ENCODE peak calls at places on chromosomes 13 and 19, in eight cellular contexts. One of them, this sample, is unnamed.

GRCh38 chr19:8515317-8515716 is 1.4 kb upstream of the ZNF414 start:
- DNase-seq in heart left ventricle: peak; percentile 40
- DNase-seq in CD4-positive, CD25-positive, alpha-beta regulatory T cell: peak; percentile 68
- DNase-seq in ovary: no peak
- DNase-seq in cardiac muscle cell: no peak
- DNase-seq in left ventricle myocardium inferior: no peak
- DNase-seq in CD8-positive, alpha-beta T cell: peak; percentile 68
- DNase-seq in mucosa of descending colon: no peak
- DNase-seq in this sample: no peak

GRCh38 chr13:103839460-103839859 is 773.2 kb upstream of the SLC10A2 start:
- DNase-seq in ovary: no peak
- DNase-seq in CD4-positive, CD25-positive, alpha-beta regulatory T cell: no peak
- DNase-seq in heart left ventricle: no peak
- DNase-seq in cardiac muscle cell: no peak
- DNase-seq in left ventricle myocardium inferior: no peak
- DNase-seq in CD8-positive, alpha-beta T cell: no peak
- DNase-seq in mucosa of descending colon: no peak
- DNase-seq in this sample: no peak

GRCh38 chr13:54884645-54885044 is 1856.0 kb downstream of the OLFM4 start:
- DNase-seq in CD4-positive, CD25-positive, alpha-beta regulatory T cell: no peak
- DNase-seq in CD8-positive, alpha-beta T cell: no peak
- DNase-seq in left ventricle myocardium inferior: no peak
- DNase-seq in mucosa of descending colon: no peak
- DNase-seq in heart left ventricle: no peak
- DNase-seq in ovary: no peak
- DNase-seq in cardiac muscle cell: no peak
- DNase-seq in this sample: no peak

GRCh38 chr19:8251025-8251472 is 41.9 kb downstream of the CERS4 start:
- DNase-seq in mucosa of descending colon: peak; percentile 38
- DNase-seq in heart left ventricle: peak; percentile 95
- DNase-seq in left ventricle myocardium inferior: peak; percentile 89
- DNase-seq in CD8-positive, alpha-beta T cell: no peak
- DNase-seq in cardiac muscle cell: peak; percentile 58
- DNase-seq in ovary: peak; percentile 47
- DNase-seq in CD4-positive, CD25-positive, alpha-beta regulatory T cell: no peak
- DNase-seq in this sample: peak; percentile 30

GRCh38 chr13:30235206-30235605 is 72.1 kb downstream of the KATNAL1 start:
- DNase-seq in cardiac muscle cell: peak; percentile 16
- DNase-seq in left ventricle myocardium inferior: no peak
- DNase-seq in mucosa of descending colon: no peak
- DNase-seq in ovary: no peak
- DNase-seq in CD4-positive, CD25-positive, alpha-beta regulatory T cell: no peak
- DNase-seq in heart left ventricle: no peak
- DNase-seq in CD8-positive, alpha-beta T cell: no peak
- DNase-seq in this sample: no peak

GRCh38 chr19:3852614-3853254 is 16.1 kb downstream of the ZFR2 start:
- DNase-seq in CD8-positive, alpha-beta T cell: peak; percentile 54
- DNase-seq in heart left ventricle: no peak
- DNase-seq in ovary: no peak
- DNase-seq in CD4-positive, CD25-positive, alpha-beta regulatory T cell: no peak
- DNase-seq in cardiac muscle cell: peak; percentile 84
- DNase-seq in mucosa of descending colon: peak; percentile 62
- DNase-seq in left ventricle myocardium inferior: no peak
- DNase-seq in this sample: no peak

GRCh38 chr13:91311491-91311890 is 36.0 kb upstream of the MIR17HG start:
- DNase-seq in ovary: no peak
- DNase-seq in cardiac muscle cell: no peak
- DNase-seq in heart left ventricle: no peak
- DNase-seq in left ventricle myocardium inferior: no peak
- DNase-seq in CD8-positive, alpha-beta T cell: no peak
- DNase-seq in CD4-positive, CD25-positive, alpha-beta regulatory T cell: no peak
- DNase-seq in mucosa of descending colon: peak; percentile 21
- DNase-seq in this sample: no peak

GRCh38 chr13:33869005-33869404 is 51.1 kb downstream of the RFC3 start:
- DNase-seq in cardiac muscle cell: no peak
- DNase-seq in heart left ventricle: no peak
- DNase-seq in ovary: no peak
- DNase-seq in left ventricle myocardium inferior: no peak
- DNase-seq in CD4-positive, CD25-positive, alpha-beta regulatory T cell: no peak
- DNase-seq in mucosa of descending colon: no peak
- DNase-seq in CD8-positive, alpha-beta T cell: no peak
- DNase-seq in this sample: no peak

GRCh38 chr13:113814435-113814821 is 49.4 kb downstream of the GAS6 start:
- DNase-seq in CD8-positive, alpha-beta T cell: no peak
- DNase-seq in CD4-positive, CD25-positive, alpha-beta regulatory T cell: no peak
- DNase-seq in mucosa of descending colon: no peak
- DNase-seq in left ventricle myocardium inferior: no peak
- DNase-seq in heart left ventricle: no peak
- DNase-seq in ovary: no peak
- DNase-seq in cardiac muscle cell: peak; percentile 73
- DNase-seq in this sample: no peak

GRCh38 chr13:87674143-87674772 is 3.1 kb downstream of the SLITRK5 start:
- DNase-seq in cardiac muscle cell: no peak
- DNase-seq in CD4-positive, CD25-positive, alpha-beta regulatory T cell: no peak
- DNase-seq in CD8-positive, alpha-beta T cell: no peak
- DNase-seq in left ventricle myocardium inferior: no peak
- DNase-seq in heart left ventricle: no peak
- DNase-seq in ovary: no peak
- DNase-seq in mucosa of descending colon: no peak
- DNase-seq in this sample: no peak

GRCh38 chr19:18388328-18389094 is 2.6 kb downstream of the GDF15 start:
- DNase-seq in ovary: peak; percentile 69
- DNase-seq in left ventricle myocardium inferior: peak; percentile 83
- DNase-seq in CD8-positive, alpha-beta T cell: peak; percentile 76
- DNase-seq in heart left ventricle: peak; percentile 85
- DNase-seq in CD4-positive, CD25-positive, alpha-beta regulatory T cell: peak; percentile 70
- DNase-seq in cardiac muscle cell: peak; percentile 66
- DNase-seq in mucosa of descending colon: peak; percentile 93
- DNase-seq in this sample: peak; percentile 40

DNA sequence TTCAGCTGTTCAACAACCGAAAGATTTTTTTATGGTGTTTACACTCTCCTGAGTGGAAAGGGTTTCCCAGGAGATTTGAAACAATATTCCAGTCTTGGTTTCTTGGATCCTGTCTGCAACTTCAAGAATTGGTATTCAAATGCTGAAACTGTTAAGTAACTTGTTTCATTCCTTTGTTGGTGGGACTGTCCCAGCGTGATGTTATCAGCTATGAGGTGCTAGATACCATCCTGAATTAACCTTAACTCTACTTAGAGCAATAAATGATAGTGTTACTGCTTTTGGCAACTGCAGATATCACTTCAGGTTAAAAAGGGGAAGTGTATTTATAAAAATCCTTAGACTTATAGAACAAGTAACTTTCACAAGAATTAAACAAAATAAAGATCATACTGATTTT is 78.5 kb upstream of the DIAPH3 start:
- DNase-seq in cardiac muscle cell: no peak
- DNase-seq in CD4-positive, CD25-positive, alpha-beta regulatory T cell: no peak
- DNase-seq in ovary: no peak
- DNase-seq in left ventricle myocardium inferior: no peak
- DNase-seq in CD8-positive, alpha-beta T cell: no peak
- DNase-seq in mucosa of descending colon: no peak
- DNase-seq in heart left ventricle: no peak
- DNase-seq in this sample: no peak
- H3K4me3 ChIP-seq in cardiac muscle cell: no peak overlapping the region
- H3K4me3 ChIP-seq in CD4-positive, CD25-positive, alpha-beta regulatory T cell: no peak overlapping the region
- H3K4me3 ChIP-seq in ovary: no peak overlapping the region
- H3K4me3 ChIP-seq in left ventricle myocardium inferior: no peak overlapping the region
- H3K4me3 ChIP-seq in CD8-positive, alpha-beta T cell: no peak overlapping the region
- H3K4me3 ChIP-seq in mucosa of descending colon: no peak overlapping the region
- H3K4me3 ChIP-seq in heart left ventricle: no peak overlapping the region
- H3K4me3 ChIP-seq in this sample: no peak overlapping the region

DNA sequence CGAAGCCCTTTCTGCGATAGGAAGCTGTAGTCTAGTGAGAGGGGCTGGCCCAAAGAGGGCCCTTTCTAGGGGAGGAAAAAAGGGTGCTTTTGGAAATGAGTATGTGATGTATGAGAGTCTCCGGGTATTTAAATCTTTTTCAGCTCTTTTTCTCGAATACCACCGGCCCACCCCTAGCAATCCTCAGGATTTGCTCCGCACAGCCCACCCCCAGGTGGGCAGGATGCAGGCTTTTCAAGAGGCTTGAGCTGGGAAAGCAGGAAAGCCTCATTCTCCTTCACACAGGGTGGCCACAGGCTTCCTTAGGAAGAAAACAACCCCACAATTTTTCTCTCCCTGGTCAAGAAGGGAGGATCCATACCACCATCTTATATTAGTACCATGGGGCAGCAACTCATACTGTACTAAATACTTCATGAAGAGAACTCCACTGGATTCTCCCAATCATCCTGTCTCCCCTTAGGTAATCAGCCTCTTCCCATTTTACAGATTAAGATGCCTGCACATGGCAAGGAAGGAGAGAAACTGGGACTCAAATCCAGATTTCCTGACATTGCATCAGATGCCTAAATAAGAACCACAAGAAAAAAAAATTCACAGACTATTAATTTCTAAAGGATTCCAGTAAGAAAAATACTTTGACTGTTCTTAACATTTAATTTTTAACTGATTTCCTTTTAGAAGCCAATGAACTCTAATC is 84.4 kb downstream of the STK24 start:
- DNase-seq in CD4-positive, CD25-positive, alpha-beta regulatory T cell: no peak
- DNase-seq in cardiac muscle cell: peak; percentile 39
- DNase-seq in heart left ventricle: no peak
- DNase-seq in CD8-positive, alpha-beta T cell: no peak
- DNase-seq in left ventricle myocardium inferior: no peak
- DNase-seq in ovary: no peak
- DNase-seq in mucosa of descending colon: no peak
- DNase-seq in this sample: no peak
- H3K4me1 ChIP-seq in CD4-positive, CD25-positive, alpha-beta regulatory T cell: peaks cover 38% of the 10 kb centered on the region
- H3K4me1 ChIP-seq in cardiac muscle cell: peaks cover 41% of the 10 kb centered on the region
- H3K4me1 ChIP-seq in heart left ventricle: peaks cover 62% of the 10 kb centered on the region
- H3K4me1 ChIP-seq in CD8-positive, alpha-beta T cell: peaks cover 26% of the 10 kb centered on the region
- H3K4me1 ChIP-seq in left ventricle myocardium inferior: peaks cover 88% of the 10 kb centered on the region
- H3K4me1 ChIP-seq in ovary: peaks cover 15% of the 10 kb centered on the region
- H3K4me1 ChIP-seq in mucosa of descending colon: peaks cover 26% of the 10 kb centered on the region
- H3K4me1 ChIP-seq in this sample: peaks cover 9% of the 10 kb centered on the region

DNA sequence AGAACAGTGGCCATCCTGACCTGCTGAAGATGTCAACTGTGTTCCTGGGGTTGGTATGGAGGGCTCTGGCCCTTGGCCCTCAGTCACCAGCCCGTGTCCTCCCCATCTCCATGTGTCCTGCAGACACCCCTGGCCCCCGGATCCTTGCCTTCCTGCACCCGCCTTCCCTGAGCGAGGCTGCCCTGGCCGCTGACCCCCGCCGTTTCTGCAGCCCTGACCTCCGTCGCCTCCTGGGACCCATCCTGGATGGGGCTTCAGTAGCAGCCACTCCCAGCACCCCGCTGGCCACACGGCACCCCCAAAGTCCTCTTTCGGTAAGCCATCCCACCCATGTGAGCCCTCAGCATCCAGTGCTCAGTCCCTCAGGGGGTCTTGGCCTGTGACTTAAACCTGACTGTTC is 24.8 kb downstream of the HIF3A start:
- DNase-seq in mucosa of descending colon: no peak
- DNase-seq in heart left ventricle: no peak
- DNase-seq in CD8-positive, alpha-beta T cell: no peak
- DNase-seq in CD4-positive, CD25-positive, alpha-beta regulatory T cell: no peak
- DNase-seq in cardiac muscle cell: no peak
- DNase-seq in left ventricle myocardium inferior: no peak
- DNase-seq in ovary: no peak
- DNase-seq in this sample: no peak
- H3K4me3 ChIP-seq in mucosa of descending colon: no peak overlapping the region
- H3K4me3 ChIP-seq in heart left ventricle: no peak overlapping the region
- H3K4me3 ChIP-seq in CD8-positive, alpha-beta T cell: no peak overlapping the region
- H3K4me3 ChIP-seq in CD4-positive, CD25-positive, alpha-beta regulatory T cell: no peak overlapping the region
- H3K4me3 ChIP-seq in cardiac muscle cell: no peak overlapping the region
- H3K4me3 ChIP-seq in left ventricle myocardium inferior: no peak overlapping the region
- H3K4me3 ChIP-seq in ovary: no peak overlapping the region
- H3K4me3 ChIP-seq in this sample: no peak overlapping the region

GRCh38 chr13:106916329-106916728 is 348.4 kb upstream of the ARGLU1 start:
- DNase-seq in mucosa of descending colon: no peak
- DNase-seq in CD4-positive, CD25-positive, alpha-beta regulatory T cell: no peak
- DNase-seq in heart left ventricle: no peak
- DNase-seq in CD8-positive, alpha-beta T cell: no peak
- DNase-seq in cardiac muscle cell: peak; percentile 37
- DNase-seq in ovary: no peak
- DNase-seq in left ventricle myocardium inferior: no peak
- DNase-seq in this sample: no peak

GRCh38 chr13:106915146-106915545 is 347.2 kb upstream of the ARGLU1 start:
- DNase-seq in ovary: no peak
- DNase-seq in cardiac muscle cell: no peak
- DNase-seq in CD8-positive, alpha-beta T cell: no peak
- DNase-seq in left ventricle myocardium inferior: no peak
- DNase-seq in heart left ventricle: no peak
- DNase-seq in CD4-positive, CD25-positive, alpha-beta regulatory T cell: no peak
- DNase-seq in mucosa of descending colon: no peak
- DNase-seq in this sample: no peak

GRCh38 chr13:106917673-106918652 is 350.0 kb upstream of the ARGLU1 start:
- DNase-seq in heart left ventricle: peak; percentile 67
- DNase-seq in ovary: peak; percentile 29
- DNase-seq in cardiac muscle cell: peak; percentile 84
- DNase-seq in CD8-positive, alpha-beta T cell: peak; percentile 58
- DNase-seq in CD4-positive, CD25-positive, alpha-beta regulatory T cell: peak; percentile 63
- DNase-seq in left ventricle myocardium inferior: peak; percentile 79
- DNase-seq in mucosa of descending colon: peak; percentile 87
- DNase-seq in this sample: peak; percentile 9

GRCh38 chr13:106919093-106919492 is 351.2 kb upstream of the ARGLU1 start:
- DNase-seq in ovary: no peak
- DNase-seq in CD8-positive, alpha-beta T cell: no peak
- DNase-seq in cardiac muscle cell: no peak
- DNase-seq in CD4-positive, CD25-positive, alpha-beta regulatory T cell: no peak
- DNase-seq in left ventricle myocardium inferior: no peak
- DNase-seq in mucosa of descending colon: no peak
- DNase-seq in heart left ventricle: no peak
- DNase-seq in this sample: no peak

DNA sequence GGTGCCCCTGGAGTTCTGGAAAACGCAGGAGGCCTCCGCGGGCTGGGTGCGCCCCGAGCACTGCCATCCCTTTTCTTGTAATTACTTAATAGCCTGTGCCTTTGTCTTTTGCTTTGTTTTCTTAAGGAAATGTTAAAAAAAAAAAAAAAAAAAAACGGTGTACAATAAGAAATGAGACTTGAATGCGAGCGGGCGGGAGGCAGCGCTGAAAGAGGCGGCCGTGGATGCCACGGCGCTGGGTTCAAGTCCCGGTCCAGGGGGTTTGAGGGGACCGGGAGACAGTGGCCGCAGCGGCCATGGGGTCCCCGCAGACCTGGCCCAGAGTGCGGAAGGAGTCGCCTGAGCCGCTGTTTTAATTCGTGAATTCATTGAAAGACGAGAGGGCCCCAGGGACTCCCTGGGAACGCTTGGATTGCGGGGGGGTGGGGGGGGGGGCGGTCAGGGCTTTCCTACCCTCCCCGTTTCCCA is 349.1 kb upstream of the ARGLU1 start:
- DNase-seq in ovary: no peak
- DNase-seq in left ventricle myocardium inferior: peak; percentile 33
- DNase-seq in CD8-positive, alpha-beta T cell: no peak
- DNase-seq in cardiac muscle cell: peak; percentile 25
- DNase-seq in heart left ventricle: peak; percentile 48
- DNase-seq in CD4-positive, CD25-positive, alpha-beta regulatory T cell: no peak
- DNase-seq in mucosa of descending colon: peak; percentile 22
- DNase-seq in this sample: no peak
- H3K4me1 ChIP-seq in ovary: no peaks in the 10 kb centered on the region
- H3K4me1 ChIP-seq in left ventricle myocardium inferior: peaks cover 27% of the 10 kb centered on the region
- H3K4me1 ChIP-seq in CD8-positive, alpha-beta T cell: peaks cover 7% of the 10 kb centered on the region
- H3K4me1 ChIP-seq in cardiac muscle cell: peaks cover 5% of the 10 kb centered on the region
- H3K4me1 ChIP-seq in heart left ventricle: peaks cover 9% of the 10 kb centered on the region
- H3K4me1 ChIP-seq in CD4-positive, CD25-positive, alpha-beta regulatory T cell: peaks cover 4% of the 10 kb centered on the region
- H3K4me1 ChIP-seq in mucosa of descending colon: no peaks in the 10 kb centered on the region
- H3K4me1 ChIP-seq in this sample: peaks cover 25% of the 10 kb centered on the region

GRCh38 chr19:51786651-51787494 is 8.1 kb upstream of the FPR3 start:
- DNase-seq in heart left ventricle: no peak
- DNase-seq in CD4-positive, CD25-positive, alpha-beta regulatory T cell: no peak
- DNase-seq in mucosa of descending colon: no peak
- DNase-seq in left ventricle myocardium inferior: no peak
- DNase-seq in ovary: peak; percentile 18
- DNase-seq in CD8-positive, alpha-beta T cell: no peak
- DNase-seq in cardiac muscle cell: no peak
- DNase-seq in this sample: no peak
- H3K4me3 ChIP-seq in heart left ventricle: no peak overlapping the region
- H3K4me3 ChIP-seq in CD4-positive, CD25-positive, alpha-beta regulatory T cell: no peak overlapping the region
- H3K4me3 ChIP-seq in mucosa of descending colon: no peak overlapping the region
- H3K4me3 ChIP-seq in left ventricle myocardium inferior: no peak overlapping the region
- H3K4me3 ChIP-seq in ovary: no peak overlapping the region
- H3K4me3 ChIP-seq in CD8-positive, alpha-beta T cell: no peak overlapping the region
- H3K4me3 ChIP-seq in cardiac muscle cell: no peak overlapping the region
- H3K4me3 ChIP-seq in this sample: no peak overlapping the region

This sample was measured in thoracic aorta.